ENCODE peak calls at places on chromosomes 13 and 19, in four cellular contexts. B, R, V and C are unnamed samples.

GRCh38 chr13:103788061-103788652 is 721.9 kb upstream of the SLC10A2 start:
- DNase-seq in B (no peak), V (no peak), R (no peak), C (no peak)

GRCh38 chr19:55091955-55092354 is 16.3 kb downstream of the EPS8L1 start:
- DNase-seq in R (no peak), B (no peak), V (no peak), C (no peak)

GRCh38 chr13:52022355-52022754 is 2.1 kb upstream of the UTP14C start:
- DNase-seq in R (no peak), B (no peak), V (no peak), C (peak; percentile 75)

GRCh38 chr13:106814389-106814903 is 246.5 kb upstream of the ARGLU1 start:
- DNase-seq in B (no peak), V (peak; percentile 14), R (no peak), C (no peak)

GRCh38 chr19:17172624-17173345 is 42.4 kb upstream of the USE1 start:
- DNase-seq in V (no peak), R (no peak), B (no peak), C (no peak)

GRCh38 chr13:48775285-48775684 is 121.6 kb downstream of the CYSLTR2 start:
- DNase-seq in R (no peak), V (peak; percentile 61), B (peak; percentile 72), C (no peak)

GRCh38 chr19:10517361-10517759 is at the start of gene S1PR5:
- DNase-seq in V (peak; percentile 38), B (peak; percentile 23), R (no peak), C (no peak)

GRCh38 chr13:106710267-106710666 is 142.3 kb upstream of the ARGLU1 start:
- DNase-seq in V (no peak), R (no peak), B (no peak), C (no peak)

GRCh38 chr19:34337747-34338146 is 27.2 kb upstream of the GPI start:
- DNase-seq in R (no peak), B (no peak), V (no peak), C (peak; percentile 30)

GRCh38 chr13:66532146-66532545 is 698.0 kb downstream of the PCDH9 start:
- DNase-seq in R (no peak), B (peak; percentile 58), V (no peak), C (no peak)

GRCh38 chr19:3046621-3047306 is 15.5 kb downstream of the TLE5 start:
- DNase-seq in V (no peak), B (no peak), R (no peak), C (peak; percentile 53)

GRCh38 chr19:14683439-14683838 is 6.4 kb upstream of the ZNF333 start:
- DNase-seq in B (no peak), R (no peak), V (no peak), C (no peak)

GRCh38 chr13:27041341-27041740 is 130.3 kb downstream of the USP12 start:
- DNase-seq in B (no peak), V (no peak), R (no peak), C (no peak)

GRCh38 chr13:111792956-111793355 is 274.0 kb upstream of the SOX1 start:
- DNase-seq in V (no peak), B (no peak), R (no peak), C (no peak)

GRCh38 chr13:54836273-54836672 is 1807.7 kb downstream of the OLFM4 start:
- DNase-seq in B (no peak), V (no peak), R (no peak), C (no peak)

GRCh38 chr13:33740134-33740538 is 77.8 kb upstream of the RFC3 start:
- DNase-seq in B (peak; percentile 70), R (no peak), V (peak; percentile 3), C (no peak)

GRCh38 chr13:76943646-76944045 is 4.7 kb upstream of the ACOD1 start:
- DNase-seq in R (no peak), V (no peak), B (no peak), C (no peak)

GRCh38 chr19:3834349-3835054 is 34.3 kb downstream of the ZFR2 start:
- DNase-seq in R (no peak), B (no peak), V (no peak), C (no peak)